ENCODE peak calls at places on chromosomes 12 and 14, in five cellular contexts. One of them, this sample, is unnamed.

GRCh38 chr12:100612557-100612956 is 39.1 kb downstream of the GAS2L3 start:
- DNase-seq in Peyer's patch: peak; percentile 57
- DNase-seq in fibroblast of mammary gland: no peak
- DNase-seq in DND-41: no peak
- DNase-seq in astrocyte of the cerebellum: no peak
- DNase-seq in this sample: no peak

GRCh38 chr14:32259368-32260013 is 56.4 kb upstream of the RNU6-8 start:
- DNase-seq in Peyer's patch: peak; percentile 57
- DNase-seq in fibroblast of mammary gland: peak; percentile 54
- DNase-seq in DND-41: peak; percentile 75
- DNase-seq in astrocyte of the cerebellum: peak; percentile 22
- DNase-seq in this sample: peak; percentile 71

GRCh38 chr12:2299207-2299606 is 246.4 kb downstream of the CACNA1C start:
- DNase-seq in Peyer's patch: no peak
- DNase-seq in fibroblast of mammary gland: no peak
- DNase-seq in DND-41: peak; percentile 16
- DNase-seq in astrocyte of the cerebellum: no peak
- DNase-seq in this sample: no peak

GRCh38 chr14:77582511-77582910 is 33.9 kb downstream of the SPTLC2 start:
- DNase-seq in Peyer's patch: no peak
- DNase-seq in fibroblast of mammary gland: no peak
- DNase-seq in DND-41: no peak
- DNase-seq in astrocyte of the cerebellum: no peak
- DNase-seq in this sample: no peak

GRCh38 chr12:108560321-108560721 is 652 bp downstream of the SART3 start:
- DNase-seq in Peyer's patch: no peak
- DNase-seq in fibroblast of mammary gland: peak; percentile 66
- DNase-seq in DND-41: no peak
- DNase-seq in astrocyte of the cerebellum: no peak
- DNase-seq in this sample: peak; percentile 37

GRCh38 chr12:82817368-82817767 is 130.7 kb downstream of the TMTC2 start:
- DNase-seq in Peyer's patch: no peak
- DNase-seq in fibroblast of mammary gland: peak; percentile 37
- DNase-seq in DND-41: no peak
- DNase-seq in astrocyte of the cerebellum: no peak
- DNase-seq in this sample: peak; percentile 27

GRCh38 chr14:30990766-30991165 is 34.7 kb upstream of the AP4S1 start:
- DNase-seq in Peyer's patch: no peak
- DNase-seq in fibroblast of mammary gland: peak; percentile 56
- DNase-seq in DND-41: no peak
- DNase-seq in astrocyte of the cerebellum: no peak
- DNase-seq in this sample: no peak

GRCh38 chr12:124155711-124156110 is 139.2 kb upstream of the RFLNA start:
- DNase-seq in Peyer's patch: no peak
- DNase-seq in fibroblast of mammary gland: no peak
- DNase-seq in DND-41: no peak
- DNase-seq in astrocyte of the cerebellum: no peak
- DNase-seq in this sample: no peak

GRCh38 chr14:83291716-83292115 is 1758.1 kb upstream of the SEL1L start:
- DNase-seq in Peyer's patch: no peak
- DNase-seq in fibroblast of mammary gland: peak; percentile 3
- DNase-seq in DND-41: no peak
- DNase-seq in astrocyte of the cerebellum: no peak
- DNase-seq in this sample: no peak

GRCh38 chr12:29253916-29254625 is 105.0 kb downstream of the FAR2 start:
- DNase-seq in Peyer's patch: no peak
- DNase-seq in fibroblast of mammary gland: peak; percentile 56
- DNase-seq in DND-41: no peak
- DNase-seq in astrocyte of the cerebellum: peak; percentile 11
- DNase-seq in this sample: no peak

GRCh38 chr14:22535916-22536315 is 53.1 kb downstream of the DAD1 start:
- DNase-seq in Peyer's patch: no peak
- DNase-seq in fibroblast of mammary gland: no peak
- DNase-seq in DND-41: no peak
- DNase-seq in astrocyte of the cerebellum: no peak
- DNase-seq in this sample: no peak

GRCh38 chr12:3367750-3368444 is 123.1 kb upstream of the PRMT8 start:
- DNase-seq in Peyer's patch: no peak
- DNase-seq in fibroblast of mammary gland: no peak
- DNase-seq in DND-41: no peak
- DNase-seq in astrocyte of the cerebellum: no peak
- DNase-seq in this sample: no peak

GRCh38 chr12:90954428-90954827 is 548 bp downstream of the CCER1 start:
- DNase-seq in Peyer's patch: no peak
- DNase-seq in fibroblast of mammary gland: no peak
- DNase-seq in DND-41: no peak
- DNase-seq in astrocyte of the cerebellum: no peak
- DNase-seq in this sample: no peak

GRCh38 chr12:71900091-71900490 is 38.6 kb upstream of the TPH2 start:
- DNase-seq in Peyer's patch: no peak
- DNase-seq in fibroblast of mammary gland: peak; percentile 35
- DNase-seq in DND-41: no peak
- DNase-seq in astrocyte of the cerebellum: no peak
- DNase-seq in this sample: peak; percentile 18

GRCh38 chr12:124927325-124928094 is 13.1 kb upstream of the UBC start:
- DNase-seq in Peyer's patch: peak; percentile 96
- DNase-seq in fibroblast of mammary gland: peak; percentile 83
- DNase-seq in DND-41: peak; percentile 91
- DNase-seq in astrocyte of the cerebellum: peak; percentile 70
- DNase-seq in this sample: peak; percentile 88

GRCh38 chr14:30521899-30522736 is 36.8 kb upstream of the G2E3 start:
- DNase-seq in Peyer's patch: no peak
- DNase-seq in fibroblast of mammary gland: peak; percentile 62
- DNase-seq in DND-41: no peak
- DNase-seq in astrocyte of the cerebellum: peak; percentile 18
- DNase-seq in this sample: peak; percentile 60

GRCh38 chr12:128069359-128069997 is 197.5 kb upstream of the TMEM132C start:
- DNase-seq in Peyer's patch: peak; percentile 74
- DNase-seq in fibroblast of mammary gland: peak; percentile 47
- DNase-seq in DND-41: peak; percentile 27
- DNase-seq in astrocyte of the cerebellum: peak; percentile 56
- DNase-seq in this sample: peak; percentile 68

GRCh38 chr12:59695379-59695778 is 99.5 kb downstream of the SLC16A7 start:
- DNase-seq in Peyer's patch: no peak
- DNase-seq in fibroblast of mammary gland: peak; percentile 89
- DNase-seq in DND-41: no peak
- DNase-seq in astrocyte of the cerebellum: no peak
- DNase-seq in this sample: no peak

GRCh38 chr12:49789992-49790391 is 38.2 kb downstream of the NCKAP5L start:
- DNase-seq in Peyer's patch: no peak
- DNase-seq in fibroblast of mammary gland: no peak
- DNase-seq in DND-41: no peak
- DNase-seq in astrocyte of the cerebellum: no peak
- DNase-seq in this sample: no peak

GRCh38 chr12:104285740-104286537 is 17.6 kb upstream of the EID3 start:
- DNase-seq in Peyer's patch: no peak
- DNase-seq in fibroblast of mammary gland: no peak
- DNase-seq in DND-41: no peak
- DNase-seq in astrocyte of the cerebellum: no peak
- DNase-seq in this sample: peak; percentile 58

GRCh38 chr12:124613151-124613585 is 45.8 kb upstream of the NCOR2 start:
- DNase-seq in Peyer's patch: no peak
- DNase-seq in fibroblast of mammary gland: peak; percentile 78
- DNase-seq in DND-41: no peak
- DNase-seq in astrocyte of the cerebellum: peak; percentile 82
- DNase-seq in this sample: peak; percentile 85

DNA sequence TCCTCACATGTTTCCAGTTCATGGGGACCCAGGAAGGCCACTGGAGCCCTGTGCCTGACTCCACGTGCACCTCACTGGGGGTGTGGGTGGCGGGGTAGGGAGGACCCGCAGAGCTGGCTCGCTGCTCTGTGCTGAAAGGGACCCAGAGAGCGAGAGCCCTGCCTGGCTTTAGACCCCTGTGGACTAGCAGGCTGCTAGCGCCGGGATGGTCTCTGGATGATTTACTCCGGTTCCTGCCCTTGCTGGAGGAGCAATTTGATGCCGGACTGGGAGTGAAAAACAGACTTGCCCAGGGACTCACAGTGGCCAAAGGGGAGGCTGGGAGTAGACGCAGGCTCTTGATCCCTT is 49.0 kb downstream of the NTF3 start:
- DNase-seq in Peyer's patch: no peak
- DNase-seq in fibroblast of mammary gland: no peak
- DNase-seq in DND-41: no peak
- DNase-seq in astrocyte of the cerebellum: no peak
- DNase-seq in this sample: no peak
- H3K4me3 ChIP-seq in Peyer's patch: no peak overlapping the region
- H3K4me3 ChIP-seq in fibroblast of mammary gland: no peak overlapping the region
- H3K4me3 ChIP-seq in DND-41: no peak overlapping the region
- H3K4me3 ChIP-seq in astrocyte of the cerebellum: no peak overlapping the region
- H3K4me3 ChIP-seq in this sample: no peak overlapping the region

GRCh38 chr14:24093901-24094838 is at the start of gene PCK2:
- DNase-seq in Peyer's patch: peak; percentile 96
- DNase-seq in fibroblast of mammary gland: peak; percentile 72
- DNase-seq in DND-41: peak; percentile 94
- DNase-seq in astrocyte of the cerebellum: peak; percentile 31
- DNase-seq in this sample: peak; percentile 96
- TF ChIP-seq CTCF in Peyer's patch: no peak
- TF ChIP-seq CTCF in fibroblast of mammary gland: peak; percentile 12
- TF ChIP-seq CTCF in DND-41: no peak
- TF ChIP-seq CTCF in astrocyte of the cerebellum: peak; percentile 16
- TF ChIP-seq CTCF in this sample: peak; percentile 18

GRCh38 chr12:26938660-26939185 is 453 bp downstream of the FGFR1OP2 start:
- DNase-seq in Peyer's patch: no peak
- DNase-seq in fibroblast of mammary gland: no peak
- DNase-seq in DND-41: no peak
- DNase-seq in astrocyte of the cerebellum: no peak
- DNase-seq in this sample: no peak

GRCh38 chr12:26936559-26937442 is 980 bp downstream of the INTS13 start:
- DNase-seq in Peyer's patch: no peak
- DNase-seq in fibroblast of mammary gland: no peak
- DNase-seq in DND-41: peak; percentile 38
- DNase-seq in astrocyte of the cerebellum: no peak
- DNase-seq in this sample: peak; percentile 4

GRCh38 chr12:26937863-26938659 is at the start of the genes FGFR1OP2 and INTS13:
- DNase-seq in Peyer's patch: peak; percentile 99
- DNase-seq in fibroblast of mammary gland: peak; percentile 98
- DNase-seq in DND-41: peak; percentile 99
- DNase-seq in astrocyte of the cerebellum: peak; percentile 98
- DNase-seq in this sample: peak; percentile 99

GRCh38 chr12:26937443-26937862 is 328 bp downstream of the INTS13 start:
- DNase-seq in Peyer's patch: no peak
- DNase-seq in fibroblast of mammary gland: no peak
- DNase-seq in DND-41: no peak
- DNase-seq in astrocyte of the cerebellum: no peak
- DNase-seq in this sample: no peak

GRCh38 chr12:26935636-26936378 is 2.0 kb downstream of the INTS13 start:
- DNase-seq in Peyer's patch: no peak
- DNase-seq in fibroblast of mammary gland: no peak
- DNase-seq in DND-41: no peak
- DNase-seq in astrocyte of the cerebellum: no peak
- DNase-seq in this sample: no peak
- H3K4me3 ChIP-seq in Peyer's patch: no peak overlapping the region
- H3K4me3 ChIP-seq in fibroblast of mammary gland: peak overlapping the region; percentile 94
- H3K4me3 ChIP-seq in DND-41: peak overlapping the region; percentile 95
- H3K4me3 ChIP-seq in astrocyte of the cerebellum: no peak overlapping the region
- H3K4me3 ChIP-seq in this sample: no peak overlapping the region

GRCh38 chr12:116693259-116694227 is 44.3 kb downstream of the SPRING1 start:
- DNase-seq in Peyer's patch: peak; percentile 78
- DNase-seq in fibroblast of mammary gland: no peak
- DNase-seq in DND-41: no peak
- DNase-seq in astrocyte of the cerebellum: no peak
- DNase-seq in this sample: no peak
- TF ChIP-seq CTCF in Peyer's patch: no peak
- TF ChIP-seq CTCF in fibroblast of mammary gland: no peak
- TF ChIP-seq CTCF in DND-41: no peak
- TF ChIP-seq CTCF in astrocyte of the cerebellum: peak; percentile 14
- TF ChIP-seq CTCF in this sample: peak; percentile 4

This sample was measured in astrocyte of the spinal cord.